ENCODE peak calls at places on chromosome 16, in nine cellular contexts. D is IMR-90, E is right cardiac atrium, A is GM23248, B is hepatocyte, Q is tibial nerve, Z is colonic mucosa, V is upper lobe of right lung, K is tibial artery. I is an unnamed sample.
A peak's percentile ranks its signal among the peaks of the same experiment; 100 is the strongest.

GRCh38 chr16:53061701-53062159 is 6.9 kb downstream of the CHD9 start:
- DNase-seq in D (no peak), E (peak; percentile 57), A (no peak), B (no peak), Q (no peak), Z (peak; percentile 85), V (peak; percentile 77), K (no peak), I (peak; percentile 49)

GRCh38 chr16:8887952-8888560 is 5.9 kb downstream of the LITAFD start:
- DNase-seq in D (peak; percentile 78), E (peak; percentile 89), A (peak; percentile 93), B (peak; percentile 45), Q (peak; percentile 52), Z (no peak), V (peak; percentile 63), K (no peak), I (peak; percentile 93)

GRCh38 chr16:79209308-79209707 is 391.2 kb downstream of the MAF start:
- DNase-seq in D (no peak), E (no peak), A (no peak), B (no peak), Q (no peak), Z (no peak), V (no peak), K (no peak), I (no peak)

GRCh38 chr16:23064642-23065041 is 84.6 kb downstream of the USP31 start:
- DNase-seq in D (no peak), E (no peak), A (no peak), B (no peak), Q (no peak), Z (no peak), V (no peak), K (no peak), I (no peak)

GRCh38 chr16:50440991-50441390 is 72.2 kb upstream of the BRD7 start:
- DNase-seq in D (no peak), E (no peak), A (no peak), B (no peak), Q (no peak), Z (no peak), V (no peak), K (no peak), I (no peak)

GRCh38 chr16:73285336-73285735 is 237.4 kb upstream of the ZFHX3 start:
- DNase-seq in D (no peak), E (no peak), A (no peak), B (no peak), Q (no peak), Z (no peak), V (no peak), K (no peak), I (no peak)

GRCh38 chr16:46894011-46894672 is 10.0 kb downstream of the GPT2 start:
- DNase-seq in D (peak; percentile 7), E (no peak), A (peak; percentile 25), B (peak; percentile 24), Q (no peak), Z (no peak), V (no peak), K (no peak), I (peak; percentile 43)

GRCh38 chr16:88772871-88773811 is 11.9 kb downstream of the PIEZO1 start:
- DNase-seq in D (peak; percentile 95), E (peak; percentile 85), A (peak; percentile 99), B (peak; percentile 83), Q (no peak), Z (no peak), V (no peak), K (peak; percentile 88), I (peak; percentile 71)

GRCh38 chr16:25676820-25677219 is 14.9 kb upstream of the HS3ST4 start:
- DNase-seq in D (no peak), E (no peak), A (no peak), B (no peak), Q (no peak), Z (no peak), V (no peak), K (no peak), I (no peak)

GRCh38 chr16:17391715-17392114 is 79.0 kb downstream of the XYLT1 start:
- DNase-seq in D (no peak), E (no peak), A (no peak), B (no peak), Q (no peak), Z (no peak), V (no peak), K (no peak), I (no peak)

GRCh38 chr16:55091213-55091870 is 160.7 kb downstream of the IRX5 start:
- DNase-seq in D (no peak), E (peak; percentile 62), A (no peak), B (no peak), Q (no peak), Z (no peak), V (no peak), K (no peak), I (no peak)

GRCh38 chr16:85337910-85338637 is 225.8 kb upstream of the CIBAR2 start:
- DNase-seq in D (no peak), E (no peak), A (no peak), B (no peak), Q (no peak), Z (no peak), V (no peak), K (no peak), I (no peak)

GRCh38 chr16:74738134-74738541 is 36.5 kb downstream of the FA2H start:
- DNase-seq in D (peak; percentile 25), E (no peak), A (peak; percentile 19), B (peak; percentile 76), Q (no peak), Z (peak; percentile 46), V (no peak), K (no peak), I (no peak)

GRCh38 chr16:74742051-74742481 is 32.6 kb downstream of the FA2H start:
- DNase-seq in D (peak; percentile 43), E (no peak), A (no peak), B (no peak), Q (no peak), Z (no peak), V (no peak), K (no peak), I (no peak)

GRCh38 chr16:74743045-74743667 is 31.5 kb downstream of the FA2H start:
- DNase-seq in D (no peak), E (no peak), A (no peak), B (peak; percentile 37), Q (no peak), Z (no peak), V (no peak), K (no peak), I (no peak)

GRCh38 chr16:74738816-74739215 is 35.8 kb downstream of the FA2H start:
- DNase-seq in D (no peak), E (no peak), A (no peak), B (no peak), Q (no peak), Z (no peak), V (no peak), K (no peak), I (no peak)

GRCh38 chr16:74740795-74741304 is 33.8 kb downstream of the FA2H start:
- DNase-seq in D (no peak), E (no peak), A (peak; percentile 70), B (no peak), Q (no peak), Z (peak; percentile 88), V (no peak), K (no peak), I (peak; percentile 44)
- H3K27ac ChIP-seq in D (no peak overlapping the region), E (no peak overlapping the region), A (no peak overlapping the region), B (no peak overlapping the region), Q (peak overlapping the region; percentile 69), Z (peak overlapping the region; percentile 58), V (no peak overlapping the region), K (no peak overlapping the region), I (no peak overlapping the region)

GRCh38 chr16:86406056-86406455 is 104.3 kb upstream of the FOXF1 start:
- DNase-seq in D (peak; percentile 47), E (no peak), A (no peak), B (no peak), Q (no peak), Z (no peak), V (no peak), K (no peak), I (no peak)

GRCh38 chr16:86405319-86405718 is 105.0 kb upstream of the FOXF1 start:
- DNase-seq in D (peak; percentile 87), E (no peak), A (no peak), B (no peak), Q (no peak), Z (no peak), V (no peak), K (no peak), I (no peak)

GRCh38 chr16:86403056-86403455 is 107.3 kb upstream of the FOXF1 start:
- DNase-seq in D (no peak), E (no peak), A (no peak), B (no peak), Q (no peak), Z (no peak), V (no peak), K (no peak), I (no peak)

GRCh38 chr16:86403541-86404163 is 106.7 kb upstream of the FOXF1 start:
- DNase-seq in D (no peak), E (no peak), A (peak; percentile 24), B (no peak), Q (no peak), Z (no peak), V (no peak), K (no peak), I (no peak)

DNA sequence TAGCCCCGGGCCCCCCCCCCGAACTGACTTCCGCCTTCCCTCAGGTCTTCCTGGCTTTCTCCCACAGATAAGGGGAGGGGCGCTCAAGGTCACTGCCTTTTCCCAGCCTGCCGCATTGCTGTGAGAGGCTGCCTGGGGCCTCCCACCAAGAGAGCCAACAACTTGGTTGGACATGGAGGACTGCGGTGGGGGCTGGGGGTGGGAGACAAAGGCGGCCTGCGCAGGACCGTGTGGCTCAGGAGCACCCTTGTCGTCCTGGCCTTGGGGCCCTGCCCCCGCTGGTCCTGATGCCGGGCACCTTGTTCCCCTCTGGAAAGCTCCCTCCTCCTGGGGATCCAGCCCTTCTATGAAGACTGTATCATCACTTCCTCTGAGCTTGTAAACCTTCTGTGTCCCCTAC is 105.6 kb upstream of the FOXF1 start:
- DNase-seq in D (no peak), E (no peak), A (no peak), B (no peak), Q (no peak), Z (no peak), V (no peak), K (no peak), I (no peak)
- H3K4me3 ChIP-seq in D (no peak overlapping the region), E (no peak overlapping the region), A (no peak overlapping the region), B (no peak overlapping the region), Q (no peak overlapping the region), Z (no peak overlapping the region), V (no peak overlapping the region), K (no peak overlapping the region), I (no peak overlapping the region)

GRCh38 chr16:20873331-20873730 is 26.8 kb downstream of the DCUN1D3 start:
- DNase-seq in D (no peak), E (no peak), A (no peak), B (no peak), Q (no peak), Z (no peak), V (no peak), K (no peak), I (no peak)
- H3K4me1 ChIP-seq in D (peaks cover 9% of the 10 kb centered on the region), E (peaks cover 21% of the 10 kb centered on the region), A (peaks cover 30% of the 10 kb centered on the region), B (peaks cover 48% of the 10 kb centered on the region), Q (peaks cover 86% of the 10 kb centered on the region), Z (peaks cover 6% of the 10 kb centered on the region), V (peaks cover 64% of the 10 kb centered on the region), K (peaks cover 85% of the 10 kb centered on the region), I (peaks cover 51% of the 10 kb centered on the region)

DNA sequence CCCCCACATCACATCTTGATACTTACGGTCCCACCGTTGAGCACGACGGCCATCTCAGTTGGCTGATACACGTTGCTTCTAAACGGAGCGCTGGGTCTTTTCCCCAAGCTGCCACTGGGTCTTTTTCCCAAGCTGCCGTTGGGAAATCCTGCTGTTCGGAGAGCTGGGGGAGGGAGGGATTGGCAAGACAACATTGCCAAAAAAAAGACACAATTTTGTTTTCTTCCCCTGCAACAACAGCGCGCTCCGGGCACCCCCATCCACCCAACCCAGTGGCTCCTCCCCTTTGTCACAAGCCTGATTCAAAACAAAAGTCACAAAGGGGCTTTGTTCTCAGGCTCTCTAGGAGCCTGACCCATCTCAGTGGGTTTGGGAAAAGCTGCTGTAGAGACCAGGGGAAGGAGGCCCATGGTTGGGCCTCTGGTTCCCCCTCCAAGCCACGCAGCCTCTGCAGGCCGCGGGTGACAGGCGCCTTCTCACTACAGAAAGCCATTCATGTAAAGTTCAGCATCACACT is 22.8 kb downstream of the GPRC5B start:
- DNase-seq in D (no peak), E (peak; percentile 79), A (no peak), B (no peak), Q (no peak), Z (no peak), V (no peak), K (no peak), I (no peak)
- H3K27ac ChIP-seq in D (no peak overlapping the region), E (peak overlapping the region; percentile 44), A (no peak overlapping the region), B (no peak overlapping the region), Q (peak overlapping the region; percentile 47), Z (no peak overlapping the region), V (no peak overlapping the region), K (no peak overlapping the region), I (peak overlapping the region; percentile 21)